ENCODE peak calls at places on chromosomes 11 and 22, in five cellular contexts. I is HS-27A; C is cardiac septum; F is stimulated activated CD8-positive, alpha-beta memory T cell treated with anti-CD3 and anti-CD28 coated beads, Interleukin-15, amount 100 ng/mL, for 1 hour; M is Kasumi-1. Q is an unnamed sample.
A peak's percentile ranks its signal among the peaks of the same experiment; 100 is the strongest.

GRCh38 chr11:58888579-58888978 is 44.1 kb upstream of the GLYATL2 start:
- DNase-seq in I (no peak), M (no peak), F (no peak), C (no peak), Q (no peak)

GRCh38 chr11:12686246-12687060 is 12.2 kb downstream of the TEAD1 start:
- DNase-seq in F (no peak), M (no peak), I (no peak), C (no peak), Q (no peak)

GRCh38 chr11:119684361-119685072 is 44.5 kb downstream of the NECTIN1 start:
- DNase-seq in F (no peak), M (no peak), I (peak; percentile 9), C (no peak), Q (no peak)

GRCh38 chr22:29224121-29224858 is 18.6 kb downstream of the EMID1 start:
- DNase-seq in C (no peak), I (no peak), F (no peak), M (no peak), Q (no peak)

GRCh38 chr11:7252683-7253213 is 1.0 kb downstream of the SYT9 start:
- DNase-seq in I (no peak), C (no peak), F (no peak), M (no peak), Q (no peak)

GRCh38 chr11:69654660-69655478 is 13.9 kb downstream of the CCND1 start:
- DNase-seq in M (no peak), C (peak; percentile 33), F (no peak), I (no peak), Q (no peak)

GRCh38 chr11:130070829-130071205 is 1.1 kb downstream of the APLP2 start:
- DNase-seq in M (peak; percentile 68), F (no peak), C (peak; percentile 78), I (no peak), Q (no peak)

GRCh38 chr22:27726726-27727449 is 74.7 kb downstream of the MN1 start:
- DNase-seq in M (no peak), F (no peak), I (peak; percentile 56), C (peak; percentile 84), Q (no peak)

GRCh38 chr11:119342023-119342300 is 1.3 kb upstream of the C1QTNF5 start:
- DNase-seq in C (no peak), M (no peak), I (no peak), F (no peak), Q (no peak)

GRCh38 chr11:123238297-123238696 is 43.2 kb upstream of the CLMP start:
- DNase-seq in C (no peak), M (no peak), I (no peak), F (no peak), Q (no peak)

GRCh38 chr11:95266751-95267374 is 35.9 kb upstream of the SESN3 start:
- DNase-seq in M (no peak), F (no peak), I (no peak), C (no peak), Q (no peak)

GRCh38 chr22:31323578-31324550 is 22.3 kb downstream of the PATZ1 start:
- DNase-seq in I (no peak), C (no peak), F (no peak), M (no peak), Q (no peak)

GRCh38 chr22:47012589-47013365 is 250.3 kb downstream of the TBC1D22A start:
- DNase-seq in F (no peak), M (peak; percentile 2), I (no peak), C (no peak), Q (no peak)

GRCh38 chr22:47124451-47124881 is 362.0 kb downstream of the TBC1D22A start:
- DNase-seq in I (no peak), F (no peak), M (no peak), C (no peak), Q (no peak)

GRCh38 chr11:64719406-64719805 is 3.6 kb downstream of the NRXN2 start:
- DNase-seq in F (no peak), C (no peak), I (no peak), M (no peak), Q (no peak)

GRCh38 chr11:44684886-44685285 is 41.9 kb upstream of the TSPAN18 start:
- DNase-seq in C (no peak), F (no peak), M (no peak), I (no peak), Q (no peak)

GRCh38 chr11:117300773-117301172 is 9.6 kb downstream of the BACE1-AS start:
- DNase-seq in C (no peak), F (no peak), I (no peak), M (no peak), Q (no peak)

GRCh38 chr11:119907934-119908760 is 179.1 kb upstream of the NECTIN1 start:
- DNase-seq in C (no peak), F (no peak), M (no peak), I (no peak), Q (no peak)

GRCh38 chr22:23509571-23510302 is 70.4 kb downstream of the IGLL1 start:
- DNase-seq in M (no peak), C (no peak), I (no peak), F (no peak), Q (no peak)

GRCh38 chr11:5291207-5291838 is 10.4 kb downstream of the OR51B4 start:
- DNase-seq in C (no peak), I (no peak), M (no peak), F (no peak), Q (no peak)

GRCh38 chr11:132349806-132350733 is 979.7 kb downstream of the NTM start:
- DNase-seq in I (no peak), F (no peak), C (no peak), M (no peak), Q (no peak)

GRCh38 chr22:34019190-34019845 is 99.0 kb upstream of the LARGE1 start:
- DNase-seq in C (no peak), M (no peak), I (no peak), F (no peak), Q (no peak)

GRCh38 chr11:533586-534196 is 1.7 kb downstream of the HRAS start:
- DNase-seq in I (no peak), M (no peak), F (no peak), C (no peak), Q (no peak)

GRCh38 chr22:37633693-37634504 is 5.6 kb upstream of the SH3BP1 start:
- DNase-seq in I (no peak), F (no peak), C (peak; percentile 92), M (peak; percentile 97), Q (peak; percentile 52)

GRCh38 chr22:31449521-31449920 is 40.1 kb downstream of the EIF4ENIF1 start:
- DNase-seq in I (no peak), M (peak; percentile 32), F (no peak), C (no peak), Q (no peak)

GRCh38 chr11:115873813-115874212 is 369.6 kb upstream of the CADM1 start:
- DNase-seq in M (peak; percentile 1), F (no peak), I (no peak), C (no peak), Q (no peak)

GRCh38 chr11:20131744-20132666 is 28.3 kb downstream of the DBX1 start:
- DNase-seq in I (no peak), C (no peak), M (peak; percentile 65), F (peak; percentile 14), Q (peak; percentile 48)

GRCh38 chr11:114821626-114822025 is 143.3 kb downstream of the NXPE2 start:
- DNase-seq in F (no peak), C (no peak), M (no peak), I (no peak), Q (no peak)

GRCh38 chr11:5938603-5938965 is 3.5 kb upstream of the OR56A3 start:
- DNase-seq in F (no peak), C (no peak), M (no peak), I (no peak), Q (no peak)

GRCh38 chr22:48100685-48101417 is 1338.4 kb downstream of the TBC1D22A start:
- DNase-seq in I (no peak), C (peak; percentile 17), M (no peak), F (no peak), Q (no peak)

Q was measured in activated naive CD4-positive, alpha-beta T cell treated with anti-CD3 and anti-CD28 coated beads, Interleukin-2, amount 50 U/mL, for 72 hours.